ENCODE peak calls at places on chromosome 3, in six cellular contexts. W is choroid plexus epithelial cell, M is fibroblast of lung, N is GM06990, K is activated B cell treated with CpG ODN at 0.5 μM for 24 hours, D is sigmoid colon. Z is an unnamed sample.

GRCh38 chr3:50574280-50574831 is 5.0 kb downstream of the HEMK1 start:
- DNase-seq in W (no peak), M (no peak), N (no peak), K (no peak), D (no peak), Z (no peak)

GRCh38 chr3:40719660-40720287 is 195.0 kb downstream of the ZNF621 start:
- DNase-seq in W (peak), M (no peak), N (no peak), K (no peak), D (no peak), Z (no peak)

GRCh38 chr3:86942191-86942590 is 48.8 kb downstream of the VGLL3 start:
- DNase-seq in W (no peak), M (no peak), N (no peak), K (no peak), D (no peak), Z (no peak)

GRCh38 chr3:15171096-15171495 is 35.0 kb upstream of the CAPN7 start:
- DNase-seq in W (peak), M (no peak), N (no peak), K (no peak), D (no peak), Z (peak)

GRCh38 chr3:23961064-23961463 is 16.0 kb downstream of the NR1D2 start:
- DNase-seq in W (no peak), M (no peak), N (no peak), K (no peak), D (no peak), Z (no peak)

GRCh38 chr3:121870710-121871109 is 23.5 kb upstream of the SLC15A2 start:
- DNase-seq in W (no peak), M (no peak), N (no peak), K (no peak), D (no peak), Z (no peak)

GRCh38 chr3:50572801-50573371 is 3.6 kb downstream of the HEMK1 start:
- DNase-seq in W (no peak), M (no peak), N (no peak), K (no peak), D (no peak), Z (no peak)

GRCh38 chr3:113746955-113747718 is at the start of gene ATP6V1A:
- DNase-seq in W (no peak), M (no peak), N (peak), K (peak), D (peak), Z (peak)

GRCh38 chr3:132448211-132448961 is 31.1 kb downstream of the DNAJC13 start:
- DNase-seq in W (peak), M (peak), N (no peak), K (no peak), D (no peak), Z (no peak)

GRCh38 chr3:48637305-48637704 is 2.0 kb upstream of the SLC26A6 start:
- DNase-seq in W (no peak), M (no peak), N (no peak), K (no peak), D (no peak), Z (no peak)

GRCh38 chr3:113140876-113141275 is 70.5 kb upstream of the BOC start:
- DNase-seq in W (peak), M (no peak), N (no peak), K (no peak), D (no peak), Z (no peak)

GRCh38 chr3:44513513-44513912 is 36.0 kb upstream of the ZNF445 start:
- DNase-seq in W (no peak), M (no peak), N (no peak), K (no peak), D (no peak), Z (no peak)

GRCh38 chr3:33645060-33645841 is 72.8 kb downstream of the CLASP2 start:
- DNase-seq in W (peak), M (peak), N (no peak), K (no peak), D (no peak), Z (no peak)

GRCh38 chr3:188274249-188274915 is 120.4 kb downstream of the LPP start:
- DNase-seq in W (no peak), M (peak), N (no peak), K (no peak), D (no peak), Z (no peak)

GRCh38 chr3:111616417-111617105 is 21.4 kb upstream of the ZBED2 start:
- DNase-seq in W (peak), M (no peak), N (peak), K (no peak), D (no peak), Z (no peak)

GRCh38 chr3:195880037-195880431 is 28.3 kb downstream of the TNK2 start:
- DNase-seq in W (no peak), M (no peak), N (no peak), K (no peak), D (no peak), Z (no peak)

GRCh38 chr3:59573911-59574310 is 524.1 kb upstream of the CFAP20DC start:
- DNase-seq in W (peak), M (peak), N (no peak), K (no peak), D (peak), Z (no peak)

GRCh38 chr3:7205535-7206331 is 344.8 kb downstream of the GRM7 start:
- DNase-seq in W (no peak), M (no peak), N (peak), K (no peak), D (no peak), Z (peak)

GRCh38 chr3:53286727-53287412 is 31.0 kb upstream of the TKT start:
- DNase-seq in W (peak), M (peak), N (no peak), K (no peak), D (no peak), Z (no peak)

GRCh38 chr3:195095035-195095703 is 175.8 kb downstream of the XXYLT1 start:
- DNase-seq in W (no peak), M (no peak), N (peak), K (peak), D (no peak), Z (peak)

DNA sequence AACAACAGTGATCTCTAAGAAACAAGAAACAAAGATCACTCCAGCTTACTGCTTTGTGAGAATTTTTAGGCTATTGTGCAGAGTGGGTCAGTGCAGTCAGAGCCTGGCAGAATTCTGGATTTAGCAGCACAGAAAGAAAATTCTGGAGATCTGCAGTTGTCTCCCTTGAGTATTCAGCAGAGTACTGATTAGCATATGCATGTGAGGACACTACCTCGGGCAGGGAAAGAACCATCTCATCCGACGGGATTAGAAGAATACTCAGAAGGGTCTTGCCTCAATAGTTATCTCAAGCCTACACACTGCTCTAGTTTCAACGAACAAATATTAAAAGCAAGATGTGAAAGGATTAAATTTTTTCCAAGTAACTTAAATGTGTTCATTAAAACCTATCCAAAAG is 70.7 kb downstream of the TRPC1 start:
- DNase-seq in W (no peak), M (no peak), N (no peak), K (no peak), D (no peak), Z (no peak)
- TF ChIP-seq CTCF in W (no peak), M (no peak), N (no peak), K (no peak), D (no peak), Z (no peak)

GRCh38 chr3:52227117-52227516 is 1.7 kb upstream of the TLR9 start:
- DNase-seq in W (no peak), M (no peak), N (no peak), K (no peak), D (no peak), Z (no peak)
- TF ChIP-seq CTCF in W (no peak), M (no peak), N (peak), K (no peak), D (no peak), Z (peak)

DNA sequence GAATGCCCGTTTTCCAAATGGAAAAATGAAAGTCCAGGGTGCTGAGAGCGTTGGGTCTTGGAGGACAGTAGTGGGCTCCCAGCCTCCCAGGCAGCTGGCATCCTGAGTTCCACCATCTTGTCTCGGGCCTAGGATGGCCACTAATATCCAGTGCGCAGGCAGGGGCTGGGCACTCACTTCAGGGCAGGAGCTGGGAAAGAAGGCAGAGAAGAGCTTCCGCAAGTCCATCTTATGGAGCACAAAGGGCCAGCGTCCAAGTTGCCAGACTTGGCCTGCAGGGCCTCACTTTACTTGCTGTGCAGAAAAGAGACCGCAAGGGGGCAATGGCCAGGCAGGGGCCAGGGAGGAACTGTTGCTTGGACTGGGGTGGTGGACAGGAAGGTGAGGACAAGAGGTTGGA is 46.1 kb downstream of the IQSEC1 start:
- DNase-seq in W (no peak), M (no peak), N (no peak), K (no peak), D (no peak), Z (no peak)
- TF ChIP-seq CTCF in W (peak), M (no peak), N (no peak), K (no peak), D (no peak), Z (no peak)

DNA sequence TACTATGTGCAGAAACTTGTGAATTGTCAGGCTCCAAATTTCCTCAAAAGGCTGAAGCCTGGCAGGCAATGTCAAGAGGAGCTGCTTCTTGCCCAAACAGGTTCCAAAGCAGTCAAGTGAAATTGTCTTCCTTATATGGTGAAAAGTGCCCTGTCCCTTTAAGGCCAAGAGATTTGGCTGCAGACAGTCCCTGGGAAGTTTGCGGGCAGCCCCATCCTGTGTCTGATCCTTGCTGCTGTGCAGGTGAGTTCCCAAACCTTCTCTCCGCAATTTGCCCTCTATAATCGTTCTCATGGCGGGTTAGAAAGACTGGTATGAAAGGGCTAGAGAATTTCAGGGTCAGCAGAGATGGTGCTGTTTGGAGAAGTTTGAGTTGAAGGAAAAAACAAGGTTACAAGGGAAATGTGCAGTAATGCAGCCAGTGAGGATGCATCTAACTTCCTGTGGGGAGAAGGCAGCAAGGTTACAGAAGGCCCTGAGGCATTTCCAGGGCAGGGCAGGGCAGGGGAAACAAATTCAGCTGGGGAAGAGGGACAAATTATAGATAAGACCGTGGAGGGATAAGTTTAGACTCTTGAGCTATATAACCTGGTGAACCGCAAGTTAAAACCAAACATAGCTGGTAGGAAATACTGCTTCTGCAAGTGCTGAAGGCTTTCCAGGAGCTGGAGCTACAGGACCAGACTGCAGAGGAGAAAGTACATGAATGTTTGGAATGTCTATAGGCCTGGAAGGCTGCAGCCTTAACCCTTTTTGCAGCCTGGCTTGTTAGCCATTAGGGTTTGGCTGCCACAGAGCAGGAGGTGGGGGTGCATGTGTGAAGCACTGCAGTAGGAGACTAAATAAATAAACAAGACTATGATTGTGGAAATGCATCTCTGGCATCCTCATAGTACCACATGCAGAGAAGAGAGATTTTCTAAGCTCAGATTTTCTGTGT is 256.2 kb upstream of the IL12A start:
- DNase-seq in W (peak), M (peak), N (no peak), K (no peak), D (no peak), Z (no peak)
- TF ChIP-seq CTCF in W (peak), M (no peak), N (no peak), K (no peak), D (no peak), Z (no peak)

GRCh38 chr3:150094150-150094932 is 123.6 kb upstream of the PFN2 start:
- DNase-seq in W (peak), M (peak), N (no peak), K (no peak), D (no peak), Z (no peak)
- TF ChIP-seq CTCF in W (no peak), M (no peak), N (no peak), K (no peak), D (no peak), Z (no peak)

GRCh38 chr3:160449660-160450598 is at the start of gene TRIM59:
- DNase-seq in W (peak), M (peak), N (peak), K (peak), D (peak), Z (peak)
- TF ChIP-seq CTCF in W (peak), M (no peak), N (no peak), K (no peak), D (no peak), Z (no peak)

GRCh38 chr3:65573548-65574116 is 465.1 kb downstream of the MAGI1 start:
- DNase-seq in W (no peak), M (no peak), N (no peak), K (no peak), D (no peak), Z (no peak)

GRCh38 chr3:65568497-65568896 is 470.2 kb downstream of the MAGI1 start:
- DNase-seq in W (no peak), M (no peak), N (no peak), K (no peak), D (no peak), Z (no peak)

GRCh38 chr3:65572175-65572777 is 466.4 kb downstream of the MAGI1 start:
- DNase-seq in W (no peak), M (peak), N (no peak), K (no peak), D (no peak), Z (no peak)

GRCh38 chr3:65569129-65569528 is 469.6 kb downstream of the MAGI1 start:
- DNase-seq in W (no peak), M (peak), N (no peak), K (no peak), D (no peak), Z (no peak)

GRCh38 chr3:65569845-65570405 is 468.8 kb downstream of the MAGI1 start:
- DNase-seq in W (peak), M (no peak), N (no peak), K (no peak), D (no peak), Z (no peak)
- TF ChIP-seq CTCF in W (peak), M (no peak), N (no peak), K (no peak), D (no peak), Z (no peak)

Z was measured in GM13977.